ENCODE peak calls at places on chromosome 7, in eight cellular contexts. V, X, R, P, N, E, M and U are unnamed samples.

GRCh38 chr7:40658731-40659130 is 523.9 kb downstream of the SUGCT start:
- DNase-seq in X (no peak), E (peak), M (no peak), P (no peak), R (no peak), N (no peak), V (no peak), U (no peak)

GRCh38 chr7:112084506-112084905 is 121.7 kb downstream of the DOCK4 start:
- DNase-seq in M (no peak), V (no peak), R (no peak), N (no peak), X (no peak), P (no peak), E (peak), U (no peak)

GRCh38 chr7:77738871-77739270 is 42.6 kb downstream of the RSBN1L start:
- DNase-seq in X (no peak), E (peak), R (no peak), N (no peak), M (no peak), P (no peak), V (no peak), U (no peak)

GRCh38 chr7:21412953-21413352 is 14.9 kb upstream of the SP4 start:
- DNase-seq in E (no peak), P (no peak), M (no peak), R (peak), N (no peak), V (no peak), X (no peak), U (no peak)

GRCh38 chr7:133645870-133646492 is 393.1 kb downstream of the EXOC4 start:
- DNase-seq in V (no peak), X (no peak), P (no peak), N (no peak), E (peak), R (no peak), M (no peak), U (no peak)

GRCh38 chr7:155985518-155986427 is 173.5 kb upstream of the SHH start:
- DNase-seq in P (peak), R (no peak), E (no peak), N (peak), X (no peak), V (no peak), M (no peak), U (no peak)

GRCh38 chr7:128831994-128832879 is 2.0 kb downstream of the FLNC start:
- DNase-seq in N (no peak), M (peak), V (no peak), P (peak), E (peak), R (peak), X (no peak), U (peak)

GRCh38 chr7:80581472-80581871 is 57.0 kb upstream of the CD36 start:
- DNase-seq in X (no peak), N (no peak), R (no peak), M (no peak), E (no peak), P (no peak), V (peak), U (no peak)

GRCh38 chr7:73960548-73960947 is 67.4 kb upstream of the ELN start:
- DNase-seq in R (no peak), N (no peak), X (no peak), M (no peak), E (no peak), P (no peak), V (no peak), U (no peak)

GRCh38 chr7:131619336-131620305 is 63.2 kb upstream of the PODXL start:
- DNase-seq in M (no peak), X (no peak), R (peak), V (no peak), N (no peak), E (no peak), P (no peak), U (no peak)

GRCh38 chr7:79774150-79774549 is 320.7 kb upstream of the MAGI2 start:
- DNase-seq in N (no peak), V (no peak), E (peak), P (no peak), X (no peak), M (no peak), R (no peak), U (no peak)

GRCh38 chr7:28767356-28767755 is 190.8 kb downstream of the TRIL start:
- DNase-seq in X (no peak), N (no peak), R (no peak), E (no peak), M (no peak), P (no peak), V (no peak), U (no peak)

GRCh38 chr7:130894146-130895005 is 160.4 kb upstream of the KLF14 start:
- DNase-seq in M (no peak), V (no peak), N (no peak), X (peak), E (peak), R (no peak), P (peak), U (no peak)

GRCh38 chr7:100694196-100694745 is at the start of gene GIGYF1:
- DNase-seq in E (peak), M (peak), X (no peak), N (no peak), V (no peak), P (peak), R (peak), U (peak)

GRCh38 chr7:106552645-106553445 is 108.1 kb downstream of the CCDC71L start:
- DNase-seq in N (no peak), V (no peak), M (no peak), P (no peak), X (no peak), R (no peak), E (no peak), U (no peak)

GRCh38 chr7:134908289-134908688 is 78.0 kb upstream of the AGBL3 start:
- DNase-seq in N (no peak), X (no peak), P (no peak), V (no peak), E (peak), R (no peak), M (no peak), U (no peak)

GRCh38 chr7:45888993-45889366 is 692 bp downstream of the IGFBP1 start:
- DNase-seq in P (no peak), E (no peak), X (no peak), N (no peak), M (peak), R (no peak), V (no peak), U (no peak)

GRCh38 chr7:80263321-80263720 is 128.7 kb downstream of the GNAI1 start:
- DNase-seq in M (peak), X (no peak), P (no peak), R (no peak), V (no peak), N (no peak), E (no peak), U (no peak)

GRCh38 chr7:120725376-120726039 is 132.4 kb downstream of the TSPAN12 start:
- DNase-seq in P (no peak), M (peak), X (peak), R (peak), N (no peak), V (no peak), E (peak), U (no peak)

GRCh38 chr7:155644971-155645509 is 579 bp downstream of the RBM33 start:
- DNase-seq in N (no peak), P (no peak), E (peak), M (peak), V (no peak), R (peak), X (no peak), U (peak)

GRCh38 chr7:120658516-120658915 is 199.4 kb downstream of the TSPAN12 start:
- DNase-seq in R (no peak), E (no peak), X (no peak), V (no peak), P (no peak), M (no peak), N (no peak), U (no peak)

GRCh38 chr7:19321925-19322470 is 176.8 kb upstream of the FERD3L start:
- DNase-seq in P (no peak), R (no peak), M (no peak), E (peak), X (no peak), V (no peak), N (no peak), U (no peak)

GRCh38 chr7:40356871-40357676 is 222.3 kb downstream of the SUGCT start:
- DNase-seq in X (no peak), P (no peak), R (no peak), V (no peak), M (no peak), E (peak), N (no peak), U (no peak)

GRCh38 chr7:121591916-121592315 is 195.8 kb upstream of the FAM3C start:
- DNase-seq in E (no peak), R (no peak), N (no peak), V (no peak), M (no peak), X (no peak), P (no peak), U (no peak)

GRCh38 chr7:26293569-26294308 is 2.1 kb downstream of the SNX10 start:
- DNase-seq in E (no peak), R (no peak), N (no peak), M (no peak), P (no peak), X (no peak), V (no peak), U (no peak)

GRCh38 chr7:123327661-123328060 is 127.9 kb upstream of the SLC13A1 start:
- DNase-seq in X (no peak), M (no peak), V (no peak), E (no peak), R (no peak), N (no peak), P (no peak), U (no peak)

GRCh38 chr7:40945788-40946187 is 757.1 kb downstream of the INHBA start:
- DNase-seq in X (no peak), N (no peak), V (no peak), E (no peak), R (no peak), M (no peak), P (no peak), U (no peak)

GRCh38 chr7:99679032-99679399 is 780 bp downstream of the CYP3A5 start:
- DNase-seq in X (peak), N (no peak), M (no peak), V (peak), P (no peak), E (no peak), R (no peak), U (no peak)

GRCh38 chr7:121343302-121343701 is 14.5 kb downstream of the WNT16 start:
- DNase-seq in M (no peak), V (peak), X (no peak), N (no peak), E (no peak), R (no peak), P (no peak), U (no peak)

GRCh38 chr7:1794888-1795542 is 124.9 kb downstream of the ELFN1 start:
- DNase-seq in R (no peak), X (no peak), E (no peak), N (no peak), P (no peak), V (no peak), M (no peak), U (no peak)
- TF ChIP-seq CTCF in R (peak), X (no peak), E (peak), N (peak), P (no peak), V (peak), M (peak), U (no peak)

DNA sequence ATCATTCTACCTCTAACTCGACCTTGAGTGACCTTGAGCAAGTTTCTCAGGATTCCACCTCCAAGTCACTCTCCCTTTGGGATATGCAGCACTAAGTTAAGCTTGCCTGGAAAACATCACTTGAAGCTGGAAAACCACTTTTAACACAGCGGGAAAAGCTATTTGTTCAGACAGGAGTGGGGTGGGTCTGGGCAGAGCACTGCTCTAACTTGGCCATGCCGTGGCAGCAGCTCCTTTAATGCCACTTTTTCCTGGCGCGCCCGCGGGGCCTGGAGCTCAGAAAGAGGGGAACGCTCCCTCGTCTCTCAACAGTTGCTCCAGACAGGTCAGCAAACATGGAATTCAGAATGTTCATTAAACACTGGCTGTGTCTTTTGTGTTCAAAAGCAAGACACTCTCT is 35.4 kb downstream of the EGFR start:
- DNase-seq in R (no peak), X (no peak), E (no peak), M (no peak), V (no peak), N (no peak), P (no peak), U (no peak)
- TF ChIP-seq CTCF in R (no peak), X (no peak), E (no peak), M (no peak), V (no peak), N (no peak), P (no peak), U (no peak)

GRCh38 chr7:158043461-158044155 is 544.0 kb downstream of the PTPRN2 start:
- DNase-seq in N (no peak), V (no peak), E (no peak), X (no peak), M (no peak), R (no peak), P (peak), U (no peak)

GRCh38 chr7:158040199-158040598 is 547.4 kb downstream of the PTPRN2 start:
- DNase-seq in E (no peak), X (no peak), M (no peak), P (no peak), V (no peak), R (no peak), N (no peak), U (no peak)

GRCh38 chr7:158044156-158044823 is 543.3 kb downstream of the PTPRN2 start:
- DNase-seq in X (no peak), N (no peak), V (no peak), P (peak), E (no peak), R (no peak), M (no peak), U (no peak)

GRCh38 chr7:158039270-158039669 is 548.4 kb downstream of the PTPRN2 start:
- DNase-seq in P (no peak), M (no peak), X (no peak), V (no peak), R (no peak), E (no peak), N (no peak), U (no peak)

DNA sequence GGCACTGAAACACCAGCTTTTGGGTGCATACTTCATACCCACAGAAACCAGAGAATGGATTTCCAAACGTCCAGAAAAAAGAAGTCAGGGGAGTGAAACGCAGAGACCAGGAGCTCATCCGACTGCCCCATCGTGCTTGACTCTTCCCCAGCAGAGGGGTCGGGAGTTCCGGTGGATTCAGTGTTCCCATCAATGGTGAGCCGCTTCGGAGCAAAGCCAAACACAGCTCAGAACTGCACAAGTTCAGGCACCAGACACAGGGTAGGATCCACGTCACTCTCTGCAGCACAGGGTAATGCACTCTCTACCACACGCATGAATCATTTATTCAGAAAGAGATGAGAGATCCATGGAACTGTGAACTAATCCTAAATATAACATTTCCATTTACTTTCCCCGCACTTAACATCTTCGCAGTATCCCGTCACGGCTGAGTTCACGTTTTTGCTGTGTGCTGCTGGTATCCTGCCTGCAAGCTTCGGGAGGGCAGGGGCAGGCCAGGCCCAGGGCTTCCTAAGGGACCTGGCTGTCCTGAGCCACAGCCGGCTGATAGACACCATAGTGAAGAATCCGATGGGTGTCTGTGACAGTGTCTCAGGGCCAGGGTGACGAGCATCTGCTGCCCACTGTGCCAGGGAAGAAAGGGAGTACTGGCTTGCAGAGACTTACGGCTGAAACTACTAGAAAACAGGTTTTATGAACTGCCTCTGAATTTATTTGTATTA is 545.3 kb downstream of the PTPRN2 start:
- DNase-seq in N (no peak), M (no peak), P (peak), R (no peak), E (no peak), X (no peak), V (no peak), U (no peak)
- TF ChIP-seq CTCF in N (no peak), M (no peak), P (no peak), R (no peak), E (no peak), X (no peak), V (no peak), U (no peak)

GRCh38 chr7:101995121-101995520 is 177.7 kb downstream of the CUX1 start:
- DNase-seq in M (no peak), N (no peak), P (no peak), X (no peak), R (no peak), V (no peak), E (no peak), U (no peak)

GRCh38 chr7:101998904-101999236 is 181.4 kb downstream of the CUX1 start:
- DNase-seq in N (no peak), E (no peak), M (peak), X (no peak), R (peak), P (no peak), V (no peak), U (peak)

GRCh38 chr7:101996876-101997275 is 179.4 kb downstream of the CUX1 start:
- DNase-seq in R (no peak), M (no peak), V (no peak), E (no peak), P (no peak), N (no peak), X (no peak), U (no peak)

GRCh38 chr7:101998029-101998903 is 180.8 kb downstream of the CUX1 start:
- DNase-seq in E (no peak), V (no peak), X (no peak), N (no peak), P (no peak), R (no peak), M (no peak), U (no peak)

GRCh38 chr7:101996131-101996691 is 178.8 kb downstream of the CUX1 start:
- DNase-seq in N (no peak), V (no peak), R (no peak), P (no peak), E (no peak), M (peak), X (no peak), U (no peak)
- TF ChIP-seq CTCF in N (no peak), V (no peak), R (no peak), P (no peak), E (no peak), M (no peak), X (no peak), U (no peak)

DNA sequence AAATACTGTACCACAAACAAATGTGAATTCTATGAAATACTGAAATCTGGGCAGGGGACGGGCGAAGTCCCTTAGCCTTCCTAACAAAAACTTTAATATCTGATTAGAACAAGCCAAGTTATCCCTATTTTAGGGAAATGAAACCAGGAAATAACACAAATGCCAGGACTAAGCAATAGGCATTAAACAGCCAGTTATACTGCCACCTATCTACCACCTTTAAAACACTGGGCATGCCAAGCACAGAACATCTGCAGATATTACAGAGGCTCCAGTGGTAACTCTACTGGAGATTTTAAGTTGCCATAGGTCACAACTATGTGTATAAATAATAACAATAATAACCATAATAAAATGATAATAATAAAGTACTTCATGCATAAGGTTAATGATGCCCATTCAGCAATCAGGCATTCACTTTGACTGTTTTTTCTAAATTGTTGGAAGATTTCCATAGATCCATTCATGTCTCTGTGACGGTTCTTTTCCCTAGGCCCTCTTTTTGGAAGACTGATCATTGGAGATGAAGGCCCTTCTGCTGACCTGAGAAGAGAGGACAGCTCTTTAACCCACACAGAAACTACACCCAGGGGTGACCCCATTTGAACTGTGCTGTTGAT is 195.7 kb downstream of the CACNA2D1 start:
- DNase-seq in V (no peak), R (peak), N (no peak), E (peak), X (peak), M (peak), P (no peak), U (no peak)
- TF ChIP-seq CTCF in V (peak), R (peak), N (peak), E (peak), X (peak), M (peak), P (no peak), U (no peak)

GRCh38 chr7:42736931-42737330 is 174.9 kb downstream of the C7orf25 start:
- DNase-seq in E (no peak), R (peak), P (no peak), M (peak), V (no peak), N (no peak), X (no peak), U (no peak)
- TF ChIP-seq CTCF in E (peak), R (peak), P (no peak), M (peak), V (peak), N (peak), X (peak), U (no peak)

DNA sequence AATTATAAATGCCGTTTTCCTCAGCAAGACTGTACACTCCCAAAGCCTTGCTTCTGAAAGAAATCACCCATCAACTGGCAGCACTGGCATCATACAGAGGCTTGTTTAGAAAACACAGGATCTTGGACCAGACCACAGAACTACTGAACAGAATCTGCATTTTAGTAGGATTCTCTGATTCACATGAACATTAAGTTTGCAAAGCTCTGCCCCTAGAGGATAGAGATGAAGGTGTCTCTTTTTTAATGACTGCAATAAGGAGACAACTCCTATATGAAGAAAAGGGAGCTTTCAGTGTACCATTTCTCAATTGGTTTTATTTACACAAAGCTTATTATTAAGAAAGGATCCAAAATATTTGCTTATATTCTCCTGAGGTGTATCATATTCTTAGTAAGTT is 172.7 kb downstream of the AGMO start:
- DNase-seq in P (no peak), V (no peak), N (no peak), R (no peak), M (no peak), X (no peak), E (no peak), U (no peak)
- TF ChIP-seq CTCF in P (no peak), V (peak), N (peak), R (no peak), M (peak), X (no peak), E (no peak), U (no peak)

GRCh38 chr7:4882169-4882741 is 1.3 kb downstream of the RADIL start:
- DNase-seq in N (no peak), P (peak), M (peak), X (no peak), V (no peak), R (peak), E (peak), U (peak)
- TF ChIP-seq CTCF in N (peak), P (no peak), M (no peak), X (no peak), V (no peak), R (no peak), E (no peak), U (no peak)